ENCODE peak calls at places on chromosomes 7 and 10, in five cellular contexts. One of them, this sample, is unnamed.
A peak's percentile ranks its signal among the peaks of the same experiment; 100 is the strongest.

GRCh38 chr7:25495342-25495855 is 267.1 kb upstream of the NPVF start:
- DNase-seq in fibroblast of the aortic adventitia: no peak
- DNase-seq in SW 1271: no peak
- DNase-seq in CD4-positive, alpha-beta T cell: no peak
- DNase-seq in breast epithelium: no peak
- DNase-seq in this sample: no peak

GRCh38 chr7:64873517-64873916 is 29.6 kb upstream of the ZNF273 start:
- DNase-seq in fibroblast of the aortic adventitia: no peak
- DNase-seq in SW 1271: no peak
- DNase-seq in CD4-positive, alpha-beta T cell: no peak
- DNase-seq in breast epithelium: no peak
- DNase-seq in this sample: no peak

GRCh38 chr10:28807760-28808613 is 130.7 kb downstream of the BAMBI start:
- DNase-seq in fibroblast of the aortic adventitia: peak; percentile 48
- DNase-seq in SW 1271: no peak
- DNase-seq in CD4-positive, alpha-beta T cell: no peak
- DNase-seq in breast epithelium: no peak
- DNase-seq in this sample: no peak

GRCh38 chr7:157096286-157097055 is 42.3 kb upstream of the UBE3C start:
- DNase-seq in fibroblast of the aortic adventitia: no peak
- DNase-seq in SW 1271: no peak
- DNase-seq in CD4-positive, alpha-beta T cell: no peak
- DNase-seq in breast epithelium: no peak
- DNase-seq in this sample: no peak

GRCh38 chr10:30430544-30431298 is 3.3 kb upstream of the MAP3K8 start:
- DNase-seq in fibroblast of the aortic adventitia: no peak
- DNase-seq in SW 1271: no peak
- DNase-seq in CD4-positive, alpha-beta T cell: no peak
- DNase-seq in breast epithelium: no peak
- DNase-seq in this sample: no peak

GRCh38 chr7:34928052-34928451 is 109.2 kb downstream of the DPY19L1 start:
- DNase-seq in fibroblast of the aortic adventitia: no peak
- DNase-seq in SW 1271: no peak
- DNase-seq in CD4-positive, alpha-beta T cell: peak; percentile 9
- DNase-seq in breast epithelium: no peak
- DNase-seq in this sample: no peak

GRCh38 chr10:71957546-71958275 is 6.5 kb upstream of the CHST3 start:
- DNase-seq in fibroblast of the aortic adventitia: peak; percentile 14
- DNase-seq in SW 1271: no peak
- DNase-seq in CD4-positive, alpha-beta T cell: no peak
- DNase-seq in breast epithelium: no peak
- DNase-seq in this sample: no peak

GRCh38 chr10:69456880-69457693 is 5.8 kb downstream of the TSPAN15 start:
- DNase-seq in fibroblast of the aortic adventitia: no peak
- DNase-seq in SW 1271: no peak
- DNase-seq in CD4-positive, alpha-beta T cell: no peak
- DNase-seq in breast epithelium: no peak
- DNase-seq in this sample: no peak

GRCh38 chr10:70508912-70509366 is 30.4 kb downstream of the PALD1 start:
- DNase-seq in fibroblast of the aortic adventitia: peak; percentile 22
- DNase-seq in SW 1271: no peak
- DNase-seq in CD4-positive, alpha-beta T cell: no peak
- DNase-seq in breast epithelium: no peak
- DNase-seq in this sample: no peak

GRCh38 chr10:62108768-62109430 is 159.7 kb downstream of the RTKN2 start:
- DNase-seq in fibroblast of the aortic adventitia: no peak
- DNase-seq in SW 1271: no peak
- DNase-seq in CD4-positive, alpha-beta T cell: no peak
- DNase-seq in breast epithelium: no peak
- DNase-seq in this sample: no peak

GRCh38 chr7:2708547-2709310 is 20.7 kb downstream of the AMZ1 start:
- DNase-seq in fibroblast of the aortic adventitia: no peak
- DNase-seq in SW 1271: no peak
- DNase-seq in CD4-positive, alpha-beta T cell: no peak
- DNase-seq in breast epithelium: no peak
- DNase-seq in this sample: no peak

GRCh38 chr7:33423646-33424020 is 294.3 kb downstream of the BBS9 start:
- DNase-seq in fibroblast of the aortic adventitia: peak; percentile 13
- DNase-seq in SW 1271: no peak
- DNase-seq in CD4-positive, alpha-beta T cell: no peak
- DNase-seq in breast epithelium: no peak
- DNase-seq in this sample: no peak

GRCh38 chr10:86673827-86674581 is 5.7 kb downstream of the LDB3 start:
- DNase-seq in fibroblast of the aortic adventitia: no peak
- DNase-seq in SW 1271: no peak
- DNase-seq in CD4-positive, alpha-beta T cell: no peak
- DNase-seq in breast epithelium: no peak
- DNase-seq in this sample: no peak

GRCh38 chr10:34584164-34584563 is 230.9 kb downstream of the PARD3 start:
- DNase-seq in fibroblast of the aortic adventitia: peak; percentile 97
- DNase-seq in SW 1271: no peak
- DNase-seq in CD4-positive, alpha-beta T cell: no peak
- DNase-seq in breast epithelium: no peak
- DNase-seq in this sample: no peak

This sample was measured in esophagus squamous epithelium.